ENCODE peak calls at places on chromosome 2, in seven cellular contexts. Z is body of pancreas; O is stomach; X is naive thymus-derived CD4-positive, alpha-beta T cell; A is left ventricle myocardium inferior; R is esophagus squamous epithelium; H is neural progenitor cell. U is an unnamed sample.

GRCh38 chr2:25362564-25363145 is 20.9 kb upstream of the DNMT3A start:
- DNase-seq in Z (peak; percentile 27), O (peak; percentile 60), X (peak; percentile 33), A (no peak), R (no peak), H (no peak), U (peak; percentile 49)

GRCh38 chr2:205245652-205246051 is 436.6 kb upstream of the NRP2 start:
- DNase-seq in Z (no peak), O (no peak), X (no peak), A (no peak), R (no peak), H (no peak), U (no peak)

GRCh38 chr2:46177461-46178089 is 119.6 kb upstream of the EPAS1 start:
- DNase-seq in Z (no peak), O (no peak), X (no peak), A (no peak), R (no peak), H (no peak), U (no peak)

GRCh38 chr2:225462945-225463344 is 63.4 kb downstream of the NYAP2 start:
- DNase-seq in Z (no peak), O (no peak), X (no peak), A (no peak), R (no peak), H (no peak), U (no peak)

GRCh38 chr2:121257476-121257831 is 27.5 kb downstream of the TFCP2L1 start:
- DNase-seq in Z (no peak), O (no peak), X (no peak), A (no peak), R (no peak), H (no peak), U (no peak)

GRCh38 chr2:111701266-111701665 is 182.7 kb downstream of the ANAPC1 start:
- DNase-seq in Z (no peak), O (no peak), X (no peak), A (no peak), R (no peak), H (no peak), U (no peak)

GRCh38 chr2:38010995-38011394 is 65.0 kb downstream of the CYP1B1 start:
- DNase-seq in Z (no peak), O (no peak), X (no peak), A (no peak), R (no peak), H (no peak), U (no peak)

GRCh38 chr2:20578895-20579825 is 71.7 kb downstream of the HS1BP3 start:
- DNase-seq in Z (peak; percentile 59), O (peak; percentile 55), X (no peak), A (peak; percentile 83), R (no peak), H (no peak), U (peak; percentile 90)

GRCh38 chr2:46036929-46037328 is 260.3 kb upstream of the EPAS1 start:
- DNase-seq in Z (no peak), O (no peak), X (no peak), A (no peak), R (no peak), H (no peak), U (no peak)

GRCh38 chr2:8639122-8639635 is 42.7 kb upstream of the ID2 start:
- DNase-seq in Z (no peak), O (no peak), X (no peak), A (no peak), R (no peak), H (no peak), U (no peak)

GRCh38 chr2:73985318-73986084 is 791 bp downstream of the TET3 start:
- DNase-seq in Z (peak; percentile 29), O (peak; percentile 34), X (peak; percentile 43), A (peak; percentile 44), R (no peak), H (peak; percentile 84), U (peak; percentile 77)

GRCh38 chr2:105215586-105216192 is 25.9 kb upstream of the GPR45 start:
- DNase-seq in Z (no peak), O (no peak), X (no peak), A (no peak), R (no peak), H (no peak), U (no peak)

GRCh38 chr2:168336786-168337388 is 89.5 kb upstream of the STK39 start:
- DNase-seq in Z (peak; percentile 85), O (peak; percentile 75), X (peak; percentile 33), A (no peak), R (no peak), H (peak; percentile 32), U (no peak)

GRCh38 chr2:218285604-218286003 is 6.7 kb downstream of the TMBIM1 start:
- DNase-seq in Z (peak; percentile 90), O (peak; percentile 84), X (no peak), A (peak; percentile 75), R (no peak), H (no peak), U (peak; percentile 73)

GRCh38 chr2:64092502-64092901 is 51.7 kb downstream of the PELI1 start:
- DNase-seq in Z (no peak), O (no peak), X (no peak), A (no peak), R (no peak), H (no peak), U (no peak)

GRCh38 chr2:19576411-19576810 is 218.0 kb upstream of the OSR1 start:
- DNase-seq in Z (no peak), O (no peak), X (no peak), A (no peak), R (no peak), H (no peak), U (no peak)

GRCh38 chr2:208150956-208151355 is 5.0 kb upstream of the CRYGB start:
- DNase-seq in Z (no peak), O (no peak), X (no peak), A (no peak), R (no peak), H (no peak), U (no peak)

GRCh38 chr2:135925571-135925970 is 49.3 kb upstream of the MCM6 start:
- DNase-seq in Z (no peak), O (no peak), X (no peak), A (no peak), R (no peak), H (no peak), U (no peak)

DNA sequence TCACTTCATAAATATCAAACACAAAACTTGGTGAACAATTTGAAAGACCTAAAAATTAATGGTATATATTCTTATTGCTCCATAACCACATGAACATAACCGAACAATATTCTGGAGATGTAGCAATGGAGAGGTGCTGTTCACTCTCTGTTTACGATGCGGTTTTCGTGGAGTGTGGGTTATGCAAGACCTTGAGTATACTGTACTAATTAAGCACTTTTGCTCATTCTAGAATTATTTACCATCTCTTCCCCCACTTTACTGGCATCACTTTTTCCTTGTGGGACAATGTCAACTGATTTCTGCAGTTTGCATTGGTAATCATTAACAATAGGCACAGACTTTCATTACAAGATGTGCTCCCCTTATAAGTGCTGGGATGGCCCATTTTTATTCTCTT is 97.6 kb downstream of the RAPH1 start:
- DNase-seq in Z (no peak), O (no peak), X (no peak), A (no peak), R (no peak), H (no peak), U (no peak)
- H3K9me3 ChIP-seq in Z (no peaks in the 10 kb centered on the region), O (no peaks in the 10 kb centered on the region), X (no peaks in the 10 kb centered on the region), A (no peaks in the 10 kb centered on the region), R (no peaks in the 10 kb centered on the region), H (no peaks in the 10 kb centered on the region), U (no peaks in the 10 kb centered on the region)

DNA sequence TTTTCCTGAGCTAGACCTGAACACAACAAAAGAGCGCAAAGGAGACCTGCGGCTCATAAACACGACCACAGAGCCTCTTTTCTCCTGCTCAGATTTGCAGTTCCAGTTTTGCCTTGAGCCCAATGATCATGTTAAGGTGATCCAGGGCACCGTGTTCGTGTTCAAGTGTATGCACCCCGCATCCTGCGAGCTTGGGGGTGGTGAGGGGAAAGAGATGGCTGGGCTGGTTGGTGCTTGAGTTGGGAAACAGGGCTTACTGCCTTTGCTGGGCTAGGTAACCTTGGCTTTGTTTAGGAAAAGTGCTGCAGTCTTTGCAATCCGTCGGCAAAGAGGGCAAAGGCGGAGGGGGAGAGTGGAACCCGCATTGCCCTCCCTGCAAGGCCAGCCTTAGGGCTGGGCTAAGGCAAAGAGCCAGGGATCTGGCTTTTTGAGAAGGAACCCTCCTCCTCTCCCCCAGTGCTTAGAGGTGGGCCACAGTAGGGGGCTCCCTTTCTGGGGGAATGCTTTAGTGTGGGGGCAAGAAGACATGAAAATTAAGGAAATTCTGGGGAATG is 1.3 kb downstream of the HOXD10 start:
- DNase-seq in Z (no peak), O (no peak), X (no peak), A (no peak), R (no peak), H (no peak), U (no peak)
- H3K9me3 ChIP-seq in Z (no peaks in the 10 kb centered on the region), O (peaks cover 17% of the 10 kb centered on the region), X (peaks cover 6% of the 10 kb centered on the region), A (no peaks in the 10 kb centered on the region), R (no peaks in the 10 kb centered on the region), H (no peaks in the 10 kb centered on the region), U (no peaks in the 10 kb centered on the region)

DNA sequence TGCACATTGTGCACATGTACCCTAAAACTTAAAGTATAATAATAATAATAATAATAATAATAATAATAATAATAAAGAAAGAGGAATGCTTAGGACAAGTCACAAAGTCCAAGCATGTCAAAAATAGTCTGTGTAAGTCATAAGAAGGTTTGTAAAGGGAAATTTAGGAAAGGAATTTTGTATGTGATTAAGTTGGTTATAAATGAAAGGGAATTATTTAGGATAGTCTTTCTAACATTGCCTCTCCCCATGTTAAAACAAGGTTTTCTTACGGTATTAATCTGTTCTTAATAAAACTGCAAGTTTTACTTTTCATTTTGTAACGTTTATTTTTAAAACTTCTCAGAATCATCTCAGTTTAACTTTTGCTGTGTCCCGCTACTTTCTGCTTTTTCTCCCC is 62.7 kb downstream of the SESTD1 start:
- DNase-seq in Z (no peak), O (no peak), X (no peak), A (no peak), R (no peak), H (peak; percentile 21), U (no peak)
- H3K9me3 ChIP-seq in Z (no peaks in the 10 kb centered on the region), O (no peaks in the 10 kb centered on the region), X (no peaks in the 10 kb centered on the region), A (peaks cover 49% of the 10 kb centered on the region), R (no peaks in the 10 kb centered on the region), H (no peaks in the 10 kb centered on the region), U (no peaks in the 10 kb centered on the region)

DNA sequence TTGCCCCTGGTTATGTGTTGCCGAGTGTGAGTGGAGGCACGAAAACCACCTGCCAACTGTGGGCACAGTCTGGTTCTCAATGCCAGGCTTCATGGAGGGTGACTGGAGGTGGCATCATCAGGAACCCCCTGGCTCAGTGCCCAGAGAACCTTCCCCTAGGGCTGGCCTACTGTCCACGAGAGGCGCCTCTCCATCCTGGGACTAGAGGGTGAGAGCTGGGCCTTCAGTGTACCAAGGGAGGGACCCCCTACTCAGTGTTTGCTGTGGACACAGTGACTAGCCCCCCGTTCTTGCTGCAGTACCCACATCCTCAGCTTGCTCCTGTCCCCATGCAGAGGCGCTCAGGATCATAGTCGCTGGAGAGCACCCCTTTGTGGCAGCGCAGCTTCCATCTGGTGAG is 202.6 kb downstream of the HDAC4 start:
- DNase-seq in Z (peak; percentile 8), O (no peak), X (no peak), A (no peak), R (no peak), H (no peak), U (no peak)
- H3K9me3 ChIP-seq in Z (no peaks in the 10 kb centered on the region), O (no peaks in the 10 kb centered on the region), X (no peaks in the 10 kb centered on the region), A (no peaks in the 10 kb centered on the region), R (no peaks in the 10 kb centered on the region), H (no peaks in the 10 kb centered on the region), U (no peaks in the 10 kb centered on the region)

DNA sequence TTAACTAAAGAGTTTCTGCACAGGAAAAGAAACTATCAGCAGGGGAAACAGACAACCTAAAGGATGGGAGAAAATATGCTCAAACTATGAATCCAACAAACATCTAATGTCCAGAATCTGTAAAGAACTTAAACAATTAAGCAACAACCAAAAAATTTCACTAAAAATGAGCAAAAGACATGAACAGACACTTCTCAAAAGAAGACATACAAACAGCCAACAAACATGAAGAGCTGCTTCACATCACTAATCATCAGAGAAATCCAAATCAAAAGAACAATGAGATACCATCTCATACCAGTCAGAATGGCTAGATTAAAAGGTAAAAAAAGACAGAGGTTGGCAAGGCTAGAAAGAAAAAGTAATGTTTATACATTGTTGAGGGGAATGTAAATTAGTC is 8.8 kb upstream of the GULP1 start:
- DNase-seq in Z (no peak), O (no peak), X (no peak), A (no peak), R (no peak), H (no peak), U (no peak)
- H3K9me3 ChIP-seq in Z (no peaks in the 10 kb centered on the region), O (no peaks in the 10 kb centered on the region), X (no peaks in the 10 kb centered on the region), A (peaks cover 10% of the 10 kb centered on the region), R (no peaks in the 10 kb centered on the region), H (no peaks in the 10 kb centered on the region), U (no peaks in the 10 kb centered on the region)

U was measured in heart left ventricle.